ENCODE peak calls at places on chromosomes 11 and 22, in six cellular contexts. One of them, this sample, is unnamed. For H3K36me3, the result is how much of the 10 kb centered on the place peaks cover.

GRCh38 chr11:77789731-77790476 is 30.6 kb downstream of the RSF1 start:
- DNase-seq in CD8-positive, alpha-beta memory T cell: no peak
- DNase-seq in NT2/D1: no peak
- DNase-seq in heart right ventricle: no peak
- DNase-seq in cardiac muscle cell: no peak
- DNase-seq in body of pancreas: no peak
- DNase-seq in this sample: no peak

GRCh38 chr11:78050964-78051831 is 12.5 kb upstream of the THRSP start:
- DNase-seq in CD8-positive, alpha-beta memory T cell: no peak
- DNase-seq in NT2/D1: peak
- DNase-seq in heart right ventricle: no peak
- DNase-seq in cardiac muscle cell: no peak
- DNase-seq in body of pancreas: no peak
- DNase-seq in this sample: no peak

GRCh38 chr11:18064450-18065048 is 18.5 kb upstream of the TPH1 start:
- DNase-seq in CD8-positive, alpha-beta memory T cell: no peak
- DNase-seq in NT2/D1: no peak
- DNase-seq in heart right ventricle: no peak
- DNase-seq in cardiac muscle cell: no peak
- DNase-seq in body of pancreas: peak
- DNase-seq in this sample: no peak

GRCh38 chr11:119023741-119024140 is 5.2 kb downstream of the TRAPPC4 start:
- DNase-seq in CD8-positive, alpha-beta memory T cell: no peak
- DNase-seq in NT2/D1: no peak
- DNase-seq in heart right ventricle: no peak
- DNase-seq in cardiac muscle cell: no peak
- DNase-seq in body of pancreas: no peak
- DNase-seq in this sample: no peak

GRCh38 chr22:18044548-18045271 is 20.3 kb upstream of the MICAL3 start:
- DNase-seq in CD8-positive, alpha-beta memory T cell: no peak
- DNase-seq in NT2/D1: no peak
- DNase-seq in heart right ventricle: peak
- DNase-seq in cardiac muscle cell: no peak
- DNase-seq in body of pancreas: peak
- DNase-seq in this sample: no peak

GRCh38 chr11:78000193-78000592 is 5.7 kb upstream of the INTS4 start:
- DNase-seq in CD8-positive, alpha-beta memory T cell: peak
- DNase-seq in NT2/D1: peak
- DNase-seq in heart right ventricle: peak
- DNase-seq in cardiac muscle cell: peak
- DNase-seq in body of pancreas: peak
- DNase-seq in this sample: no peak

GRCh38 chr22:25030636-25031035 is 78.1 kb downstream of the KIAA1671 start:
- DNase-seq in CD8-positive, alpha-beta memory T cell: no peak
- DNase-seq in NT2/D1: no peak
- DNase-seq in heart right ventricle: peak
- DNase-seq in cardiac muscle cell: no peak
- DNase-seq in body of pancreas: peak
- DNase-seq in this sample: no peak

GRCh38 chr11:68929135-68929534 is 25.4 kb downstream of the IGHMBP2 start:
- DNase-seq in CD8-positive, alpha-beta memory T cell: no peak
- DNase-seq in NT2/D1: no peak
- DNase-seq in heart right ventricle: no peak
- DNase-seq in cardiac muscle cell: no peak
- DNase-seq in body of pancreas: no peak
- DNase-seq in this sample: no peak

GRCh38 chr11:45930031-45930794 is 7.8 kb downstream of the LARGE2 start:
- DNase-seq in CD8-positive, alpha-beta memory T cell: peak
- DNase-seq in NT2/D1: no peak
- DNase-seq in heart right ventricle: peak
- DNase-seq in cardiac muscle cell: no peak
- DNase-seq in body of pancreas: peak
- DNase-seq in this sample: peak

GRCh38 chr11:102252339-102252891 is 64.9 kb upstream of the BIRC3 start:
- DNase-seq in CD8-positive, alpha-beta memory T cell: no peak
- DNase-seq in NT2/D1: no peak
- DNase-seq in heart right ventricle: no peak
- DNase-seq in cardiac muscle cell: no peak
- DNase-seq in body of pancreas: no peak
- DNase-seq in this sample: no peak

GRCh38 chr22:49967333-49968241 is 7.0 kb downstream of the PIM3 start:
- DNase-seq in CD8-positive, alpha-beta memory T cell: no peak
- DNase-seq in NT2/D1: no peak
- DNase-seq in heart right ventricle: peak
- DNase-seq in cardiac muscle cell: peak
- DNase-seq in body of pancreas: peak
- DNase-seq in this sample: no peak

GRCh38 chr11:66467756-66468155 is 1.1 kb downstream of the PELI3 start:
- DNase-seq in CD8-positive, alpha-beta memory T cell: no peak
- DNase-seq in NT2/D1: no peak
- DNase-seq in heart right ventricle: no peak
- DNase-seq in cardiac muscle cell: peak
- DNase-seq in body of pancreas: peak
- DNase-seq in this sample: peak

GRCh38 chr22:37020192-37020479 is 594 bp downstream of the MPST start:
- DNase-seq in CD8-positive, alpha-beta memory T cell: no peak
- DNase-seq in NT2/D1: no peak
- DNase-seq in heart right ventricle: no peak
- DNase-seq in cardiac muscle cell: peak
- DNase-seq in body of pancreas: no peak
- DNase-seq in this sample: no peak

GRCh38 chr11:8631395-8632110 is 37.5 kb upstream of the STK33 start:
- DNase-seq in CD8-positive, alpha-beta memory T cell: no peak
- DNase-seq in NT2/D1: no peak
- DNase-seq in heart right ventricle: peak
- DNase-seq in cardiac muscle cell: no peak
- DNase-seq in body of pancreas: peak
- DNase-seq in this sample: no peak

GRCh38 chr22:25774575-25775026 is 32.6 kb downstream of the MYO18B start:
- DNase-seq in CD8-positive, alpha-beta memory T cell: no peak
- DNase-seq in NT2/D1: peak
- DNase-seq in heart right ventricle: no peak
- DNase-seq in cardiac muscle cell: no peak
- DNase-seq in body of pancreas: no peak
- DNase-seq in this sample: no peak

GRCh38 chr11:17371614-17372013 is 16.8 kb downstream of the KCNJ11 start:
- DNase-seq in CD8-positive, alpha-beta memory T cell: no peak
- DNase-seq in NT2/D1: no peak
- DNase-seq in heart right ventricle: no peak
- DNase-seq in cardiac muscle cell: peak
- DNase-seq in body of pancreas: no peak
- DNase-seq in this sample: no peak

GRCh38 chr11:119643878-119644225 is 85.1 kb downstream of the NECTIN1 start:
- DNase-seq in CD8-positive, alpha-beta memory T cell: no peak
- DNase-seq in NT2/D1: no peak
- DNase-seq in heart right ventricle: no peak
- DNase-seq in cardiac muscle cell: no peak
- DNase-seq in body of pancreas: no peak
- DNase-seq in this sample: no peak

GRCh38 chr11:95443386-95443785 is 212.4 kb upstream of the SESN3 start:
- DNase-seq in CD8-positive, alpha-beta memory T cell: no peak
- DNase-seq in NT2/D1: no peak
- DNase-seq in heart right ventricle: no peak
- DNase-seq in cardiac muscle cell: no peak
- DNase-seq in body of pancreas: no peak
- DNase-seq in this sample: no peak

GRCh38 chr22:21688706-21689381 is 23.0 kb downstream of the PPIL2 start:
- DNase-seq in CD8-positive, alpha-beta memory T cell: no peak
- DNase-seq in NT2/D1: no peak
- DNase-seq in heart right ventricle: no peak
- DNase-seq in cardiac muscle cell: no peak
- DNase-seq in body of pancreas: no peak
- DNase-seq in this sample: no peak

GRCh38 chr22:40196628-40197027 is 18.9 kb downstream of the TNRC6B start:
- DNase-seq in CD8-positive, alpha-beta memory T cell: no peak
- DNase-seq in NT2/D1: no peak
- DNase-seq in heart right ventricle: no peak
- DNase-seq in cardiac muscle cell: no peak
- DNase-seq in body of pancreas: no peak
- DNase-seq in this sample: no peak

GRCh38 chr22:40190501-40190900 is 12.8 kb downstream of the TNRC6B start:
- DNase-seq in CD8-positive, alpha-beta memory T cell: no peak
- DNase-seq in NT2/D1: no peak
- DNase-seq in heart right ventricle: no peak
- DNase-seq in cardiac muscle cell: peak
- DNase-seq in body of pancreas: peak
- DNase-seq in this sample: no peak

GRCh38 chr22:40199223-40199622 is 21.5 kb downstream of the TNRC6B start:
- DNase-seq in CD8-positive, alpha-beta memory T cell: no peak
- DNase-seq in NT2/D1: no peak
- DNase-seq in heart right ventricle: no peak
- DNase-seq in cardiac muscle cell: no peak
- DNase-seq in body of pancreas: no peak
- DNase-seq in this sample: no peak

GRCh38 chr22:40193429-40194421 is 16.0 kb downstream of the TNRC6B start:
- DNase-seq in CD8-positive, alpha-beta memory T cell: no peak
- DNase-seq in NT2/D1: peak
- DNase-seq in heart right ventricle: no peak
- DNase-seq in cardiac muscle cell: peak
- DNase-seq in body of pancreas: no peak
- DNase-seq in this sample: no peak

DNA sequence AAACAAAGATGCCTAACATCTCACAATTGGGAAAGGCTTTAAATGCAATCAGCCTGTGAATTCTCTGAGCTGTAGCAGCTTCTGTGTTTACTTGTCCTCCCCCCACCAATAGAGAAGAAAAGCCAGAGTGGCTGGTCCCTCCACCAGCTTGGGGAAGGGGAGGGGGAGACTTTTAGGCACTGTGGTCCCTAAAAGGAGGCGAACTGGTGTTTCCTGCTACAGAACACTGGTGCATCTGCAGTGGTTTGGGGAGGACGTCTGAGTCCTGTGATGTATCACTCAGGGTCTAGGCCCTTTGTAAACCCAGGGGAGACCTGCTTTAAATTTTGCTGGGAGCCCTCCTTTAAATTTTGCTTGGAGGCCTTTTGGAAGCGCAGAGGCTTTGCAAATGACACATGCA is 16.9 kb downstream of the TNRC6B start:
- DNase-seq in CD8-positive, alpha-beta memory T cell: no peak
- DNase-seq in NT2/D1: no peak
- DNase-seq in heart right ventricle: no peak
- DNase-seq in cardiac muscle cell: no peak
- DNase-seq in body of pancreas: no peak
- DNase-seq in this sample: no peak
- H3K4me3 ChIP-seq in CD8-positive, alpha-beta memory T cell: no peak
- H3K4me3 ChIP-seq in NT2/D1: no peak
- H3K4me3 ChIP-seq in heart right ventricle: no peak
- H3K4me3 ChIP-seq in cardiac muscle cell: no peak
- H3K4me3 ChIP-seq in body of pancreas: no peak
- H3K4me3 ChIP-seq in this sample: no peak

GRCh38 chr22:20083157-20083890 is 3.3 kb downstream of the DGCR8 start:
- DNase-seq in CD8-positive, alpha-beta memory T cell: no peak
- DNase-seq in NT2/D1: no peak
- DNase-seq in heart right ventricle: no peak
- DNase-seq in cardiac muscle cell: no peak
- DNase-seq in body of pancreas: no peak
- DNase-seq in this sample: no peak
- H3K36me3 ChIP-seq in CD8-positive, alpha-beta memory T cell: under half
- H3K36me3 ChIP-seq in NT2/D1: half or more
- H3K36me3 ChIP-seq in heart right ventricle: under half
- H3K36me3 ChIP-seq in cardiac muscle cell: under half
- H3K36me3 ChIP-seq in body of pancreas: under half
- H3K36me3 ChIP-seq in this sample: under half

GRCh38 chr11:60950024-60950423 is 2.0 kb downstream of the SLC15A3 start:
- DNase-seq in CD8-positive, alpha-beta memory T cell: no peak
- DNase-seq in NT2/D1: no peak
- DNase-seq in heart right ventricle: no peak
- DNase-seq in cardiac muscle cell: no peak
- DNase-seq in body of pancreas: no peak
- DNase-seq in this sample: no peak

GRCh38 chr11:60952742-60953170 is 780 bp upstream of the SLC15A3 start:
- DNase-seq in CD8-positive, alpha-beta memory T cell: no peak
- DNase-seq in NT2/D1: no peak
- DNase-seq in heart right ventricle: no peak
- DNase-seq in cardiac muscle cell: no peak
- DNase-seq in body of pancreas: no peak
- DNase-seq in this sample: no peak

GRCh38 chr11:60951909-60952741 is at the start of gene SLC15A3:
- DNase-seq in CD8-positive, alpha-beta memory T cell: no peak
- DNase-seq in NT2/D1: no peak
- DNase-seq in heart right ventricle: peak
- DNase-seq in cardiac muscle cell: no peak
- DNase-seq in body of pancreas: peak
- DNase-seq in this sample: peak

GRCh38 chr11:60951611-60951908 is 416 bp downstream of the SLC15A3 start:
- DNase-seq in CD8-positive, alpha-beta memory T cell: no peak
- DNase-seq in NT2/D1: no peak
- DNase-seq in heart right ventricle: no peak
- DNase-seq in cardiac muscle cell: no peak
- DNase-seq in body of pancreas: no peak
- DNase-seq in this sample: no peak

DNA sequence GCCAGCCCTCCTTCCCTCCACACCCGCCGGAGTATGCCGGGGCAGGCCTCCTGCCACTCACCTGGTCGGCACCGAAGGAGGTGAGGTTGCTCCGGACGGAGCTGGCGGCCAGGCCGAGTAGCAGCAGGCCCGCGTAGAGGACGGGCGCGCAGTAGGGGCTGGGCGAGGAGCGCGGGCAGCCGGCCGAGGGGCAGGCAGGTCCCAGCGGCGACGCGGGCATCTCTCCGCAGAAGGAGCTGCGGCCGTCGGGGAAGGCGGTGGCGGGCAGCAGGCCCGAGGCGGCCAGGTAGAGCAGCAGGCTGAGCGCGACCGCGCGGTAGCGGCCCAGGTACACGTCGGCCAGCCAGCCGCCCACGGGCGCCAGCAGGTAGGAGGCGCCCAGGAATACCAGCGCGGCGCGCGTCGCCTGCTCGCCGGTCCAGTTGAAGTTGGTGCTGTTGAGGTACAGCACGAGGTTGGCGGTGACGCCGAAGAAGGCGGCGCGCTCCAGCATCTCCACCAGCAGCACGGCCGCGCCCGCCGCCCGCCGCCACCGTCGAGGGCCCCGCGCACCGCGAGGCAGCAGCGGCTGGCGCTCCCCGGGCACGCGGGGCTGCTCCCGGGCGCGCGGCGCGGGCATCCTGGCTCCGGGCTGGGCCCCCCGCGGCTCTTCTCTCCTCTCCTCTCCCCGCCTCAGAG is 904 bp downstream of the SLC15A3 start:
- DNase-seq in CD8-positive, alpha-beta memory T cell: no peak
- DNase-seq in NT2/D1: no peak
- DNase-seq in heart right ventricle: no peak
- DNase-seq in cardiac muscle cell: no peak
- DNase-seq in body of pancreas: no peak
- DNase-seq in this sample: peak
- H3K4me3 ChIP-seq in CD8-positive, alpha-beta memory T cell: peak
- H3K4me3 ChIP-seq in NT2/D1: peak
- H3K4me3 ChIP-seq in heart right ventricle: peak
- H3K4me3 ChIP-seq in cardiac muscle cell: no peak
- H3K4me3 ChIP-seq in body of pancreas: no peak
- H3K4me3 ChIP-seq in this sample: peak

DNA sequence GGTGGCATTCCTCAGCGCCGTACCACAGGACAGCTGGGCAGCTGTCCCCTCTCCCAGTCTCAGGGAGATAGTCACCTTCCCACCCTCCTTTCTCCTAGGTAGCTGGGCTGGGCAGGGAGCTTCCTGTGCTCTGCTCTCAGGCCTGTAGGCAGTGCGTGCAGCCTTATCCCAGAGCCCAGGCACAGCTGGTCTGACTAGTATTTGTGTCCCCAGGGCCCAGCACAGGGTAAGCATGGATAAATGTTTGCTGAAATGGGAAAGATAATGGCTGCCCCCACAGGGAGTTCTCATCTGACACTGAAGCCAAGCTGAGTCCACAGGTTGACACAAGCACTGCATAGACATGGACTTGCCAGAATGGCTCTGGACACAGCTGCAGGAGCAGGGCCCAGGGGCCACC is 9.8 kb downstream of the SLC15A3 start:
- DNase-seq in CD8-positive, alpha-beta memory T cell: no peak
- DNase-seq in NT2/D1: no peak
- DNase-seq in heart right ventricle: no peak
- DNase-seq in cardiac muscle cell: no peak
- DNase-seq in body of pancreas: no peak
- DNase-seq in this sample: no peak
- H3K36me3 ChIP-seq in CD8-positive, alpha-beta memory T cell: under half
- H3K36me3 ChIP-seq in NT2/D1: under half
- H3K36me3 ChIP-seq in heart right ventricle: half or more
- H3K36me3 ChIP-seq in cardiac muscle cell: under half
- H3K36me3 ChIP-seq in body of pancreas: under half
- H3K36me3 ChIP-seq in this sample: under half

This sample was measured in CD8-positive, alpha-beta T cell.